ENCODE peak calls at places on chromosomes 2 and 18, in four cellular contexts. One of them, this sample, is unnamed.

GRCh38 chr18:22250591-22250996 is 81.2 kb downstream of the GATA6 start:
- DNase-seq in IMR-90: no peak
- DNase-seq in H1: no peak
- DNase-seq in mesendoderm: no peak
- DNase-seq in this sample: no peak

GRCh38 chr2:56681659-56682396 is 498.0 kb downstream of the CCDC85A start:
- DNase-seq in IMR-90: peak; percentile 3
- DNase-seq in mesendoderm: no peak
- DNase-seq in H1: no peak
- DNase-seq in this sample: no peak

GRCh38 chr2:189522435-189523151 is 58.0 kb downstream of the SLC40A1 start:
- DNase-seq in IMR-90: no peak
- DNase-seq in H1: no peak
- DNase-seq in mesendoderm: peak; percentile 23
- DNase-seq in this sample: no peak

GRCh38 chr2:54568876-54569298 is 112.8 kb downstream of the SPTBN1 start:
- DNase-seq in IMR-90: no peak
- DNase-seq in mesendoderm: no peak
- DNase-seq in H1: no peak
- DNase-seq in this sample: no peak

GRCh38 chr2:120758181-120759048 is 22.7 kb downstream of the GLI2 start:
- DNase-seq in IMR-90: peak; percentile 92
- DNase-seq in H1: no peak
- DNase-seq in mesendoderm: peak; percentile 59
- DNase-seq in this sample: peak; percentile 49

GRCh38 chr2:237860273-237860935 is 981 bp downstream of the RAMP1 start:
- DNase-seq in H1: no peak
- DNase-seq in IMR-90: no peak
- DNase-seq in mesendoderm: no peak
- DNase-seq in this sample: no peak

GRCh38 chr2:10820562-10820961 is 8.0 kb upstream of the PDIA6 start:
- DNase-seq in mesendoderm: no peak
- DNase-seq in IMR-90: no peak
- DNase-seq in H1: no peak
- DNase-seq in this sample: no peak

GRCh38 chr2:98623657-98624056 is 15.3 kb downstream of the UNC50 start:
- DNase-seq in H1: no peak
- DNase-seq in IMR-90: peak; percentile 37
- DNase-seq in mesendoderm: no peak
- DNase-seq in this sample: no peak

GRCh38 chr2:85741811-85742507 is 11.8 kb upstream of the ATOH8 start:
- DNase-seq in H1: no peak
- DNase-seq in mesendoderm: no peak
- DNase-seq in IMR-90: peak; percentile 96
- DNase-seq in this sample: no peak

GRCh38 chr18:24585996-24586566 is 125.6 kb downstream of the HRH4 start:
- DNase-seq in mesendoderm: no peak
- DNase-seq in H1: no peak
- DNase-seq in IMR-90: no peak
- DNase-seq in this sample: no peak

GRCh38 chr2:73862987-73863386 is 29.8 kb upstream of the ACTG2 start:
- DNase-seq in mesendoderm: no peak
- DNase-seq in IMR-90: no peak
- DNase-seq in H1: no peak
- DNase-seq in this sample: no peak

GRCh38 chr18:59696311-59697235 is 650 bp downstream of the CCBE1 start:
- DNase-seq in mesendoderm: peak; percentile 53
- DNase-seq in H1: no peak
- DNase-seq in IMR-90: peak; percentile 59
- DNase-seq in this sample: peak; percentile 74

GRCh38 chr2:235936493-235936892 is 231.7 kb downstream of the GBX2 start:
- DNase-seq in H1: no peak
- DNase-seq in IMR-90: no peak
- DNase-seq in mesendoderm: peak; percentile 70
- DNase-seq in this sample: peak; percentile 56

GRCh38 chr2:232890896-232891601 is 21.0 kb downstream of the SNORC start:
- DNase-seq in IMR-90: peak; percentile 27
- DNase-seq in H1: no peak
- DNase-seq in mesendoderm: peak; percentile 80
- DNase-seq in this sample: peak; percentile 86

GRCh38 chr2:220858101-220858500 is 714.0 kb downstream of the EPHA4 start:
- DNase-seq in mesendoderm: peak; percentile 6
- DNase-seq in IMR-90: no peak
- DNase-seq in H1: no peak
- DNase-seq in this sample: no peak

GRCh38 chr2:385061-385460 is 97.2 kb upstream of the ALKAL2 start:
- DNase-seq in IMR-90: no peak
- DNase-seq in mesendoderm: no peak
- DNase-seq in H1: no peak
- DNase-seq in this sample: no peak

GRCh38 chr2:95266781-95267430 is 7.3 kb upstream of the PROM2 start:
- DNase-seq in H1: no peak
- DNase-seq in mesendoderm: no peak
- DNase-seq in IMR-90: no peak
- DNase-seq in this sample: peak; percentile 15

GRCh38 chr2:174607989-174608865 is 10.6 kb upstream of the WIPF1 start:
- DNase-seq in H1: no peak
- DNase-seq in mesendoderm: no peak
- DNase-seq in IMR-90: no peak
- DNase-seq in this sample: no peak

GRCh38 chr2:3639653-3640052 is 18.3 kb upstream of the ALLC start:
- DNase-seq in IMR-90: no peak
- DNase-seq in mesendoderm: no peak
- DNase-seq in H1: no peak
- DNase-seq in this sample: peak; percentile 18

GRCh38 chr2:138037090-138037489 is 72.8 kb downstream of the HNMT start:
- DNase-seq in mesendoderm: no peak
- DNase-seq in H1: no peak
- DNase-seq in IMR-90: no peak
- DNase-seq in this sample: no peak

GRCh38 chr2:128797937-128798336 is 479.3 kb upstream of the HS6ST1 start:
- DNase-seq in IMR-90: no peak
- DNase-seq in H1: no peak
- DNase-seq in mesendoderm: no peak
- DNase-seq in this sample: peak; percentile 7

GRCh38 chr2:128798502-128799283 is 480.0 kb upstream of the HS6ST1 start:
- DNase-seq in IMR-90: no peak
- DNase-seq in mesendoderm: no peak
- DNase-seq in H1: no peak
- DNase-seq in this sample: peak; percentile 14

GRCh38 chr2:128796321-128796720 is 477.7 kb upstream of the HS6ST1 start:
- DNase-seq in mesendoderm: no peak
- DNase-seq in H1: no peak
- DNase-seq in IMR-90: no peak
- DNase-seq in this sample: no peak

GRCh38 chr2:128797533-128797932 is 478.9 kb upstream of the HS6ST1 start:
- DNase-seq in H1: no peak
- DNase-seq in mesendoderm: no peak
- DNase-seq in IMR-90: no peak
- DNase-seq in this sample: no peak

DNA sequence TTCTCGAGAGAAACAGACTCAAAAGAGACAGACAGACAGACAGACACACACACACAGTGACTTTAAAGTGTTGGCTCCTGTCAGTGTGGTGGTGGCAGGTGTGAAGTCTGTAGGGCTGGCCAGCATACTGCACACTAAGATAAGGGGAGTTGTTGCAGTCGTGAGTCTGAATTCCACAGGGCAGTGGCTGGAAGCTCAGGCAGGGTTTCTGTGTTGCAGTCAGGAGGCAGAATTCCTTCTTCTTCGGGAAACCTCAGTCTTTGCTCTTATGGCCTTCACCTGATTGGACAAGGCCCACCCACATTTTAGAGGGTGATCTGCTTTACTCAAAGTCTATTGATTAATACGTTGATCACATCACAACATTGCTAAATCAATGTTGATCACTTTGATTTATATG is 478.4 kb upstream of the HS6ST1 start:
- DNase-seq in mesendoderm: peak; percentile 13
- DNase-seq in IMR-90: no peak
- DNase-seq in H1: no peak
- DNase-seq in this sample: peak; percentile 4
- H4K5ac ChIP-seq in mesendoderm: no peak overlapping the region
- H4K5ac ChIP-seq in IMR-90: no peak overlapping the region
- H4K5ac ChIP-seq in H1: no peak overlapping the region
- H4K5ac ChIP-seq in this sample: no peak overlapping the region

GRCh38 chr2:222569826-222570225 is 86.1 kb downstream of the FARSB start:
- DNase-seq in mesendoderm: no peak
- DNase-seq in IMR-90: peak; percentile 35
- DNase-seq in H1: no peak
- DNase-seq in this sample: no peak

GRCh38 chr2:222572761-222573174 is 83.1 kb downstream of the FARSB start:
- DNase-seq in IMR-90: peak; percentile 62
- DNase-seq in H1: no peak
- DNase-seq in mesendoderm: no peak
- DNase-seq in this sample: no peak

GRCh38 chr2:222575618-222576017 is 80.3 kb downstream of the FARSB start:
- DNase-seq in H1: no peak
- DNase-seq in IMR-90: no peak
- DNase-seq in mesendoderm: no peak
- DNase-seq in this sample: no peak

GRCh38 chr2:222568866-222569265 is 87.0 kb downstream of the FARSB start:
- DNase-seq in mesendoderm: no peak
- DNase-seq in H1: no peak
- DNase-seq in IMR-90: peak; percentile 85
- DNase-seq in this sample: no peak

DNA sequence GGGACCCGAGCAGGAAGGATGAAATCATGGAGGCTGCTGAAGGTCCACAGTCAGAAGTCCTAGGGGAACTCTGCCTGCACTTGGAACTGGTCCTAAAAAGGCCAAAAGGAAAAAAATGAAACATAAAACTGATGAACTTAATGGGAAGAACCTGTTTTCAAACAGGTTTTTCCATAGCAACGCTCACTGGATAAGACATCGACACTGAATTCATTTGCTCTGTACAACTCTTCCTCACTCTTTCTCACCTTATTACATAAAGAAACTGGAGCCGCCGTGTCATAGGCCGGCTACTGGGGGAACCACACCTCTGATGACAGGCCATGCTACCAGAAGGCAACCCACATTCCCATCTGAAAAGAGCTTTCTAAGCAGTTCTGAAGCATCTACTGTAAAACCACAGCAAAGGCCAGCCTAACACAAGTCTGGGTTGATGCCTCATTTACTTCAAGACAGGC is 83.6 kb downstream of the FARSB start:
- DNase-seq in IMR-90: no peak
- DNase-seq in H1: no peak
- DNase-seq in mesendoderm: no peak
- DNase-seq in this sample: no peak
- H3K9ac ChIP-seq in IMR-90: no peak overlapping the region
- H3K9ac ChIP-seq in H1: no peak overlapping the region
- H3K9ac ChIP-seq in mesendoderm: no peak overlapping the region
- H3K9ac ChIP-seq in this sample: no peak overlapping the region

GRCh38 chr2:96502891-96503636 is 2.1 kb downstream of the NEURL3 start:
- DNase-seq in mesendoderm: no peak
- DNase-seq in IMR-90: no peak
- DNase-seq in H1: no peak
- DNase-seq in this sample: no peak

GRCh38 chr2:96506907-96507240 is 1.7 kb upstream of the NEURL3 start:
- DNase-seq in IMR-90: no peak
- DNase-seq in mesendoderm: no peak
- DNase-seq in H1: no peak
- DNase-seq in this sample: no peak

GRCh38 chr2:96506016-96506906 is 1.1 kb upstream of the NEURL3 start:
- DNase-seq in IMR-90: no peak
- DNase-seq in mesendoderm: no peak
- DNase-seq in H1: no peak
- DNase-seq in this sample: no peak

GRCh38 chr2:96503637-96504243 is 1.4 kb downstream of the NEURL3 start:
- DNase-seq in mesendoderm: no peak
- DNase-seq in IMR-90: no peak
- DNase-seq in H1: no peak
- DNase-seq in this sample: no peak

GRCh38 chr2:96505231-96505889 is at the start of gene NEURL3:
- DNase-seq in IMR-90: peak; percentile 74
- DNase-seq in H1: no peak
- DNase-seq in mesendoderm: no peak
- DNase-seq in this sample: no peak
- H4K5ac ChIP-seq in IMR-90: no peak within 1 kb of the TSS
- H4K5ac ChIP-seq in H1: no peak within 1 kb of the TSS
- H4K5ac ChIP-seq in mesendoderm: no peak within 1 kb of the TSS
- H4K5ac ChIP-seq in this sample: no peak within 1 kb of the TSS

GRCh38 chr2:113219525-113219888 is 45.7 kb downstream of the PSD4 start:
- DNase-seq in H1: no peak
- DNase-seq in mesendoderm: no peak
- DNase-seq in IMR-90: no peak
- DNase-seq in this sample: no peak
- H3K9ac ChIP-seq in H1: no peak overlapping the region
- H3K9ac ChIP-seq in mesendoderm: no peak overlapping the region
- H3K9ac ChIP-seq in IMR-90: no peak overlapping the region
- H3K9ac ChIP-seq in this sample: no peak overlapping the region

DNA sequence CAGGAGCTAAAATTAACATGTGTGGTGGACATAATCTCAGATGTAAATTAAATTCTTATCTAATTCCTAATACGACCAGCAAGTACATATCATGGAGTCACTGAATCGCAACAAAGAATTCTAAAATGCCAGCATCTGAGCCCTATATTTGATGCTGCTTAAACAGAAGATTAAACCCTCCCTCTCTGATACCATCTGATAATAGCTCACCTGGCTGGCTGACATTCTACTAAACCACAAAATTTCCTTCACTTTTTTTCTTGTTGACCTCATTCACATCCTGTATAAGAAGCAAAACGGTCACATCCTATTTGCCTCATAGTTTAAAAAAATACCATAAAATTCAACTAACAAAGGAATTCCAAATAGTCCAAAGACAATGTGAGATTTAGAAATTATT is 371.6 kb upstream of the SLC8A1 start:
- DNase-seq in H1: no peak
- DNase-seq in mesendoderm: no peak
- DNase-seq in IMR-90: no peak
- DNase-seq in this sample: no peak
- H4K5ac ChIP-seq in H1: no peak overlapping the region
- H4K5ac ChIP-seq in mesendoderm: no peak overlapping the region
- H4K5ac ChIP-seq in IMR-90: no peak overlapping the region
- H4K5ac ChIP-seq in this sample: no peak overlapping the region

GRCh38 chr2:47272031-47272864 is 117.1 kb upstream of the STPG4 start:
- DNase-seq in IMR-90: peak; percentile 39
- DNase-seq in H1: no peak
- DNase-seq in mesendoderm: no peak
- DNase-seq in this sample: peak; percentile 83
- H3K9ac ChIP-seq in IMR-90: no peak overlapping the region
- H3K9ac ChIP-seq in H1: no peak overlapping the region
- H3K9ac ChIP-seq in mesendoderm: peak overlapping the region; percentile 59
- H3K9ac ChIP-seq in this sample: no peak overlapping the region

GRCh38 chr2:129087133-129087813 is 768.6 kb upstream of the HS6ST1 start:
- DNase-seq in mesendoderm: no peak
- DNase-seq in H1: no peak
- DNase-seq in IMR-90: no peak
- DNase-seq in this sample: no peak
- H4K5ac ChIP-seq in mesendoderm: no peak overlapping the region
- H4K5ac ChIP-seq in H1: no peak overlapping the region
- H4K5ac ChIP-seq in IMR-90: no peak overlapping the region
- H4K5ac ChIP-seq in this sample: no peak overlapping the region

GRCh38 chr18:3256693-3257626 is 5.0 kb upstream of the MYL12B start:
- DNase-seq in IMR-90: peak; percentile 91
- DNase-seq in mesendoderm: peak; percentile 42
- DNase-seq in H1: no peak
- DNase-seq in this sample: no peak
- H3K9ac ChIP-seq in IMR-90: peak overlapping the region; percentile 40
- H3K9ac ChIP-seq in mesendoderm: no peak overlapping the region
- H3K9ac ChIP-seq in H1: no peak overlapping the region
- H3K9ac ChIP-seq in this sample: no peak overlapping the region

This sample was measured in H9.